ENCODE peak calls at places on chromosome 15, in ten cellular contexts. U is uterus; N is body of pancreas; E is epithelial cell of esophagus; R is BJ; P is effector memory CD4-positive, alpha-beta T cell; W is astrocyte of the spinal cord; H is CD8-positive, alpha-beta T cell; Y is cardiac fibroblast; J is IMR-90. O is an unnamed sample.
A peak's percentile ranks its signal among the peaks of the same experiment; 100 is the strongest.

GRCh38 chr15:73414876-73415275 is 28.1 kb upstream of the REC114 start:
- DNase-seq in U (no peak), N (no peak), E (no peak), R (no peak), P (no peak), W (no peak), H (no peak), Y (no peak), J (no peak), O (no peak)

GRCh38 chr15:90412356-90413194 is 24.5 kb downstream of the IQGAP1 start:
- DNase-seq in U (no peak), N (peak; percentile 49), E (peak; percentile 94), R (peak; percentile 34), P (no peak), W (peak; percentile 72), H (no peak), Y (peak; percentile 85), J (peak; percentile 67), O (peak; percentile 97)

GRCh38 chr15:63586790-63587189 is 10.4 kb upstream of the FBXL22 start:
- DNase-seq in U (no peak), N (no peak), E (no peak), R (no peak), P (no peak), W (no peak), H (no peak), Y (no peak), J (no peak), O (no peak)

GRCh38 chr15:99564221-99565030 is 1.4 kb upstream of the MEF2A start:
- DNase-seq in U (peak; percentile 32), N (peak; percentile 18), E (peak; percentile 17), R (no peak), P (no peak), W (peak; percentile 60), H (no peak), Y (peak; percentile 43), J (peak; percentile 13), O (peak; percentile 19)

GRCh38 chr15:35260961-35261360 is 175.9 kb upstream of the NANOGP8 start:
- DNase-seq in U (no peak), N (no peak), E (no peak), R (no peak), P (no peak), W (no peak), H (no peak), Y (no peak), J (no peak), O (no peak)

GRCh38 chr15:33565099-33565498 is 254.3 kb downstream of the RYR3 start:
- DNase-seq in U (no peak), N (no peak), E (peak; percentile 33), R (no peak), P (no peak), W (peak; percentile 74), H (no peak), Y (peak; percentile 69), J (peak; percentile 44), O (peak; percentile 39)

GRCh38 chr15:65423150-65423976 is 616 bp upstream of the IGDCC4 start:
- DNase-seq in U (no peak), N (no peak), E (no peak), R (no peak), P (no peak), W (no peak), H (no peak), Y (no peak), J (no peak), O (no peak)

GRCh38 chr15:25422021-25422420 is 16.8 kb downstream of the UBE3A start:
- DNase-seq in U (no peak), N (no peak), E (no peak), R (peak; percentile 11), P (no peak), W (no peak), H (no peak), Y (peak; percentile 43), J (no peak), O (no peak)

GRCh38 chr15:55737373-55737772 is 5.6 kb downstream of the PRTG start:
- DNase-seq in U (no peak), N (no peak), E (no peak), R (no peak), P (no peak), W (no peak), H (no peak), Y (peak; percentile 30), J (peak; percentile 5), O (no peak)

GRCh38 chr15:49088996-49089395 is 42.8 kb upstream of the SECISBP2L start:
- DNase-seq in U (no peak), N (no peak), E (no peak), R (no peak), P (no peak), W (no peak), H (no peak), Y (no peak), J (no peak), O (no peak)

GRCh38 chr15:25786040-25786439 is 77.1 kb downstream of the ATP10A start:
- DNase-seq in U (no peak), N (no peak), E (no peak), R (no peak), P (no peak), W (no peak), H (no peak), Y (no peak), J (no peak), O (no peak)

GRCh38 chr15:35697549-35698299 is 151.8 kb upstream of the DPH6 start:
- DNase-seq in U (no peak), N (peak; percentile 21), E (peak; percentile 55), R (no peak), P (no peak), W (peak; percentile 59), H (no peak), Y (peak; percentile 84), J (peak; percentile 82), O (peak; percentile 55)

GRCh38 chr15:94225616-94226015 is 5.7 kb upstream of the MCTP2 start:
- DNase-seq in U (no peak), N (no peak), E (no peak), R (no peak), P (no peak), W (no peak), H (no peak), Y (no peak), J (peak; percentile 52), O (no peak)

GRCh38 chr15:55360256-55360655 is 41.2 kb downstream of the PIGB start:
- DNase-seq in U (no peak), N (no peak), E (no peak), R (no peak), P (no peak), W (no peak), H (no peak), Y (no peak), J (no peak), O (no peak)

GRCh38 chr15:84699538-84700191 is 16.3 kb downstream of the SEC11A start:
- DNase-seq in U (no peak), N (no peak), E (no peak), R (no peak), P (no peak), W (no peak), H (no peak), Y (no peak), J (no peak), O (no peak)

GRCh38 chr15:63348392-63348791 is 33.3 kb downstream of the CA12 start:
- DNase-seq in U (peak; percentile 50), N (peak; percentile 82), E (peak; percentile 87), R (no peak), P (no peak), W (peak; percentile 69), H (no peak), Y (peak; percentile 87), J (peak; percentile 63), O (peak; percentile 84)

GRCh38 chr15:77160562-77161481 is 89.9 kb upstream of the TSPAN3 start:
- DNase-seq in U (no peak), N (peak; percentile 56), E (peak; percentile 55), R (no peak), P (no peak), W (peak; percentile 1), H (peak; percentile 9), Y (peak; percentile 41), J (no peak), O (peak; percentile 35)
- H3K4me3 ChIP-seq in U (no peak overlapping the region), N (no peak overlapping the region), E (no peak overlapping the region), R (no peak overlapping the region), P (no peak overlapping the region), W (no peak overlapping the region), H (peak overlapping the region; percentile 1), Y (no peak overlapping the region), J (no peak overlapping the region), O (no peak overlapping the region)

GRCh38 chr15:68210409-68210756 is 5.3 kb upstream of the CALML4 start:
- DNase-seq in U (no peak), N (no peak), E (no peak), R (no peak), P (no peak), W (no peak), H (no peak), Y (no peak), J (no peak), O (no peak)
- H3K4me3 ChIP-seq in U (no peak overlapping the region), N (no peak overlapping the region), E (no peak overlapping the region), R (peak overlapping the region; percentile 24), P (no peak overlapping the region), W (no peak overlapping the region), H (no peak overlapping the region), Y (peak overlapping the region; percentile 3), J (no peak overlapping the region), O (no peak overlapping the region)

GRCh38 chr15:69468241-69469121 is 15.9 kb downstream of the RPLP1 start:
- DNase-seq in U (no peak), N (peak; percentile 48), E (peak; percentile 97), R (no peak), P (peak; percentile 87), W (peak; percentile 80), H (peak; percentile 83), Y (no peak), J (peak; percentile 87), O (peak; percentile 98)
- H3K4me3 ChIP-seq in U (no peak overlapping the region), N (no peak overlapping the region), E (no peak overlapping the region), R (no peak overlapping the region), P (no peak overlapping the region), W (no peak overlapping the region), H (no peak overlapping the region), Y (no peak overlapping the region), J (no peak overlapping the region), O (no peak overlapping the region)

GRCh38 chr15:74724570-74725240 is 623 bp downstream of the CYP1A1 start:
- DNase-seq in U (no peak), N (no peak), E (no peak), R (no peak), P (no peak), W (no peak), H (no peak), Y (no peak), J (no peak), O (no peak)

GRCh38 chr15:74727727-74728126 is 2.4 kb upstream of the CYP1A1 start:
- DNase-seq in U (no peak), N (no peak), E (no peak), R (no peak), P (no peak), W (no peak), H (no peak), Y (no peak), J (no peak), O (no peak)

GRCh38 chr15:74725241-74725774 is at the start of gene CYP1A1:
- DNase-seq in U (no peak), N (peak; percentile 69), E (peak; percentile 49), R (no peak), P (no peak), W (no peak), H (peak; percentile 31), Y (no peak), J (no peak), O (peak; percentile 18)

GRCh38 chr15:74725845-74726773 is 781 bp upstream of the CYP1A1 start:
- DNase-seq in U (peak; percentile 28), N (peak; percentile 32), E (no peak), R (no peak), P (peak; percentile 9), W (no peak), H (peak; percentile 37), Y (peak; percentile 14), J (no peak), O (no peak)

GRCh38 chr15:74726774-74727164 is 1.4 kb upstream of the CYP1A1 start:
- DNase-seq in U (no peak), N (no peak), E (no peak), R (no peak), P (no peak), W (no peak), H (no peak), Y (no peak), J (no peak), O (no peak)
- H3K4me3 ChIP-seq in U (peak overlapping the region; percentile 40), N (no peak overlapping the region), E (no peak overlapping the region), R (peak overlapping the region; percentile 44), P (peak overlapping the region; percentile 85), W (peak overlapping the region; percentile 34), H (peak overlapping the region; percentile 73), Y (peak overlapping the region; percentile 28), J (peak overlapping the region; percentile 45), O (peak overlapping the region; percentile 45)